ENCODE peak calls at places on chromosomes 6 and 20, in ten cellular contexts. N, J, P, X, Y, S, O, M, K and R are unnamed samples.

GRCh38 chr6:41683460-41684310 is 45.4 kb downstream of the MDFI start:
- DNase-seq in P (peak), O (peak), Y (peak), K (peak), X (peak), N (peak), S (peak), J (peak), M (peak), R (peak)

GRCh38 chr6:12208190-12208589 is 82.0 kb upstream of the EDN1 start:
- DNase-seq in O (no peak), J (peak), S (peak), P (no peak), M (no peak), X (no peak), Y (peak), K (no peak), N (no peak), R (no peak)

GRCh38 chr6:111591370-111591900 is 14.2 kb downstream of the TRAF3IP2 start:
- DNase-seq in S (peak), Y (peak), X (peak), M (no peak), K (peak), O (peak), N (peak), P (no peak), J (peak), R (no peak)

GRCh38 chr6:106927531-106928398 is 46.8 kb downstream of the CD24 start:
- DNase-seq in X (no peak), S (peak), P (peak), K (peak), Y (peak), O (peak), N (no peak), J (no peak), M (peak), R (no peak)

GRCh38 chr6:69894578-69895347 is 28.4 kb downstream of the COL19A1 start:
- DNase-seq in O (peak), S (peak), Y (no peak), K (no peak), P (no peak), X (no peak), N (no peak), M (peak), J (no peak), R (no peak)

GRCh38 chr20:39170896-39171463 is 208.8 kb downstream of the DHX35 start:
- DNase-seq in J (no peak), S (no peak), K (no peak), P (no peak), X (no peak), O (no peak), Y (no peak), N (no peak), M (no peak), R (no peak)

GRCh38 chr6:27178001-27178730 is 69.3 kb upstream of the PRSS16 start:
- DNase-seq in Y (peak), K (no peak), M (peak), P (peak), X (no peak), J (no peak), O (peak), N (peak), S (peak), R (no peak)

GRCh38 chr20:43040427-43040826 is 149.3 kb downstream of the PTPRT start:
- DNase-seq in S (no peak), X (no peak), N (no peak), J (no peak), P (peak), K (no peak), Y (no peak), O (no peak), M (no peak), R (no peak)

GRCh38 chr6:145814501-145815350 is at the start of gene FBXO30:
- DNase-seq in J (peak), S (peak), P (peak), K (peak), Y (peak), O (peak), X (peak), M (peak), N (peak), R (peak)

GRCh38 chr6:31658983-31659648 is 1.5 kb downstream of the C6orf47 start:
- DNase-seq in M (no peak), O (no peak), J (no peak), S (no peak), K (no peak), N (no peak), X (no peak), Y (no peak), P (no peak), R (no peak)

GRCh38 chr6:119749341-119749740 is 399.8 kb upstream of the MAN1A1 start:
- DNase-seq in M (no peak), O (no peak), K (no peak), Y (no peak), P (peak), S (peak), J (no peak), X (no peak), N (no peak), R (no peak)

GRCh38 chr20:1939270-1939595 is 44.0 kb downstream of the SIRPA start:
- DNase-seq in O (no peak), K (no peak), S (no peak), X (no peak), M (no peak), P (no peak), N (no peak), J (no peak), Y (no peak), R (no peak)

GRCh38 chr6:3835055-3835731 is 14.0 kb upstream of the FAM50B start:
- DNase-seq in S (peak), K (no peak), X (no peak), Y (no peak), N (no peak), O (no peak), J (no peak), M (no peak), P (no peak), R (no peak)
- TF ChIP-seq CTCF in S (peak), K (no peak), X (peak), Y (no peak), N (peak), O (no peak), J (no peak), M (no peak), P (no peak), R (no peak)

GRCh38 chr6:130364224-130364780 is 1.5 kb upstream of the TMEM200A start:
- DNase-seq in N (no peak), K (no peak), X (no peak), Y (no peak), S (no peak), P (no peak), M (no peak), J (no peak), O (no peak), R (no peak)

GRCh38 chr6:130365166-130366010 is 429 bp upstream of the TMEM200A start:
- DNase-seq in N (no peak), M (peak), K (peak), P (no peak), O (peak), X (peak), J (peak), S (peak), Y (peak), R (peak)

GRCh38 chr6:130367767-130368166 is 1.9 kb downstream of the TMEM200A start:
- DNase-seq in P (no peak), M (no peak), J (no peak), X (no peak), K (no peak), O (no peak), N (no peak), S (no peak), Y (no peak), R (no peak)

GRCh38 chr6:130369821-130370220 is 4.0 kb downstream of the TMEM200A start:
- DNase-seq in M (no peak), P (no peak), O (no peak), Y (no peak), K (no peak), S (no peak), N (no peak), J (no peak), X (no peak), R (no peak)

GRCh38 chr6:130366011-130366963 is at the start of gene TMEM200A:
- DNase-seq in J (peak), M (peak), Y (peak), P (no peak), N (no peak), O (peak), X (peak), S (peak), K (peak), R (no peak)
- TF ChIP-seq CTCF in J (no peak), M (no peak), Y (peak), P (no peak), N (no peak), O (peak), X (no peak), S (peak), K (no peak), R (no peak)

GRCh38 chr6:110140650-110141049 is 38.8 kb downstream of the WASF1 start:
- DNase-seq in O (peak), S (peak), M (no peak), X (no peak), J (no peak), N (peak), P (no peak), K (no peak), Y (peak), R (no peak)
- TF ChIP-seq CTCF in O (no peak), S (no peak), M (no peak), X (no peak), J (no peak), N (no peak), P (no peak), K (no peak), Y (no peak), R (no peak)

GRCh38 chr6:168576388-168576787 is 135.4 kb downstream of the SMOC2 start:
- DNase-seq in M (no peak), O (no peak), P (no peak), Y (no peak), X (no peak), J (no peak), N (no peak), K (no peak), S (no peak), R (no peak)
- TF ChIP-seq CTCF in M (no peak), O (no peak), P (no peak), Y (no peak), X (no peak), J (no peak), N (no peak), K (no peak), S (no peak), R (no peak)

DNA sequence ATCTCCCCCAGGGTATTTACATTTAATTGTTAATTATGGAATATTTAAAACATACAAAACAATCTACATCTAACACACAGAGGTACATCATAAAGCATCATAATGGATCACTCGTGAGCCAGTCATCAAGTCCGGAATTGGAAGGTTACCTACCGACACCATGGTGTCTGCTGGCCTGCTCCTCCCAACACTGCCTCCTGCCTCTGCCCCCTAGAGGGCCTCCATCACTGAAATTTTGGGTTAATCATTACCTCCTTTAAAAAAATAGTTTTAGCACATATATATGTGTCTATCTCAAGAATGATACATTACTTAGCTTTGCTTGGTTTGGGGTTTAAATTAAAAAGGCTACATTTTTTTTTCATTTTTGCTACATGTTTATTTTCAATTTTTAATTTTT is 114.6 kb upstream of the PDE10A start:
- DNase-seq in O (no peak), P (no peak), M (no peak), J (no peak), K (no peak), N (no peak), Y (no peak), S (no peak), X (no peak), R (no peak)
- TF ChIP-seq CTCF in O (no peak), P (peak), M (no peak), J (no peak), K (no peak), N (peak), Y (no peak), S (no peak), X (peak), R (no peak)

GRCh38 chr6:165689699-165690098 is 26.7 kb upstream of the PDE10A start:
- DNase-seq in Y (no peak), M (no peak), J (no peak), S (no peak), O (peak), K (no peak), N (no peak), X (no peak), P (no peak), R (no peak)
- TF ChIP-seq CTCF in Y (no peak), M (no peak), J (no peak), S (no peak), O (no peak), K (no peak), N (no peak), X (no peak), P (no peak), R (no peak)

GRCh38 chr6:52362443-52363221 is 681 bp downstream of the PAQR8 start:
- DNase-seq in N (no peak), O (peak), X (peak), S (no peak), J (peak), M (peak), Y (peak), P (peak), K (peak), R (peak)
- TF ChIP-seq CTCF in N (peak), O (peak), X (no peak), S (no peak), J (no peak), M (peak), Y (no peak), P (peak), K (no peak), R (no peak)

GRCh38 chr20:44461142-44461802 is 14.4 kb upstream of the TTPAL start:
- DNase-seq in O (no peak), P (no peak), X (no peak), N (no peak), S (no peak), K (no peak), Y (no peak), M (no peak), J (no peak), R (no peak)
- TF ChIP-seq CTCF in O (no peak), P (peak), X (no peak), N (no peak), S (no peak), K (no peak), Y (no peak), M (no peak), J (no peak), R (no peak)

DNA sequence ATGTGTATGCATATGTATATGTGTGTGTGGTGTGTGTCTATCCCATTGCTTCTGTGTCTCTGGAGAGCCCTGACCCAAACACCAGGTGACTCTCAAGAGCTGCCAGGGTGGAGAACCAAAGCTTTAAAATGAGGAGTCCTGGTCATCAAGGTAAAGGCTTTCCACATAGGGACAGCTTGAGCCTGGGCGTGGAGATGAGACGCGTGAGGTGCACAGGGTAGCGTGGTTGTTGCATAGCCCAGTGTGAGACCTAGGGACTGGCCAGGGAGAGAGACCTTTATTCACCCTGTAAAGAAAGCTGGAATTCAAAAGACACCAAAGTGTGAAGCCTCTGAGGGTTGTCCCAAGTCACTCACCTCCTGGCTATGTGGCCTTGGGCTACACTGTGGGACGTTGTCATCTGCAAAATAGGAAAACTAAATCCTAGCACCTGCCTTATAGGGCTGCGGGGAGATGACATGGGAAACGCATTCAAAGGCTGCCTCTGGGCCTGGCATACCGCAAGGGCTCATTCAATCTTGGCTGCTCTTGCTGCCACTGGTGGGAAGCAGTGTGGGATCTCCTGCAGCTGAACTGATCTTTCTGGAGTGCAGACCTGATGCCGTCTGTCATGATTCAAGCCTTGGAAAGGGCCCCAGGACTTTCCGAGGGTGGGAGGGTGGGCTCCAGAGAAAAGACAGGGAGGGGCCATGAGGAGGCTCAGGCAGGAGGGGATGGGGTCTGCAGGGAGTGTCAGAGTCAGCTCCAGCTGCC is 148.9 kb downstream of the SYCP2 start:
- DNase-seq in O (no peak), S (no peak), J (no peak), N (no peak), K (no peak), X (no peak), P (no peak), Y (no peak), M (peak), R (no peak)
- TF ChIP-seq CTCF in O (no peak), S (no peak), J (no peak), N (no peak), K (no peak), X (no peak), P (no peak), Y (no peak), M (no peak), R (no peak)